ENCODE peak calls at places on chromosomes 7 and 10, in eight cellular contexts. P, G, I, M, K, L, Z and Q are unnamed samples.

GRCh38 chr10:986137-986825 is 2.0 kb upstream of the GTPBP4 start:
- DNase-seq in P (no peak), G (no peak), I (no peak), M (peak; percentile 4), K (no peak), L (peak; percentile 83), Z (no peak), Q (no peak)

GRCh38 chr7:70694909-70695803 is 436.8 kb upstream of the GALNT17 start:
- DNase-seq in P (no peak), G (no peak), I (peak; percentile 57), M (peak; percentile 40), K (no peak), L (no peak), Z (no peak), Q (peak; percentile 32)

GRCh38 chr7:332646-333398 is 42.9 kb downstream of the FOXL3 start:
- DNase-seq in P (no peak), G (peak; percentile 78), I (peak; percentile 57), M (peak; percentile 69), K (no peak), L (no peak), Z (peak; percentile 20), Q (peak; percentile 82)

GRCh38 chr7:44638611-44639557 is 32.5 kb downstream of the OGDH start:
- DNase-seq in P (no peak), G (peak; percentile 76), I (peak; percentile 77), M (peak; percentile 22), K (peak; percentile 77), L (no peak), Z (peak; percentile 74), Q (peak; percentile 64)

GRCh38 chr7:5287802-5288201 is 5.1 kb downstream of the SLC29A4 start:
- DNase-seq in P (no peak), G (no peak), I (no peak), M (no peak), K (no peak), L (no peak), Z (no peak), Q (no peak)

GRCh38 chr10:12957081-12957480 is 44.4 kb downstream of the CCDC3 start:
- DNase-seq in P (no peak), G (no peak), I (no peak), M (no peak), K (no peak), L (no peak), Z (no peak), Q (no peak)

GRCh38 chr7:98303176-98303865 is 21.8 kb downstream of the BRI3 start:
- DNase-seq in P (no peak), G (no peak), I (no peak), M (no peak), K (no peak), L (no peak), Z (no peak), Q (no peak)

GRCh38 chr10:43960981-43961380 is 312.3 kb upstream of the ZNF32 start:
- DNase-seq in P (no peak), G (no peak), I (no peak), M (no peak), K (no peak), L (no peak), Z (no peak), Q (no peak)

GRCh38 chr10:18822156-18822555 is 162.9 kb downstream of the ARL5B start:
- DNase-seq in P (no peak), G (no peak), I (no peak), M (no peak), K (no peak), L (no peak), Z (no peak), Q (no peak)

GRCh38 chr7:53811555-53812079 is 730.6 kb upstream of the VSTM2A start:
- DNase-seq in P (no peak), G (no peak), I (no peak), M (peak; percentile 80), K (no peak), L (no peak), Z (no peak), Q (no peak)

GRCh38 chr7:143510854-143511592 is 33.4 kb downstream of the TAS2R41 start:
- DNase-seq in P (no peak), G (no peak), I (peak; percentile 2), M (no peak), K (no peak), L (no peak), Z (no peak), Q (no peak)

GRCh38 chr7:7967909-7968543 is 570 bp upstream of the GLCCI1 start:
- DNase-seq in P (no peak), G (no peak), I (no peak), M (no peak), K (no peak), L (no peak), Z (no peak), Q (no peak)

GRCh38 chr10:98041352-98042043 is 11.1 kb upstream of the CRTAC1 start:
- DNase-seq in P (no peak), G (no peak), I (no peak), M (peak; percentile 48), K (peak; percentile 42), L (peak; percentile 5), Z (no peak), Q (no peak)

GRCh38 chr10:67241435-67241834 is 315.6 kb downstream of the LRRTM3 start:
- DNase-seq in P (no peak), G (no peak), I (no peak), M (no peak), K (no peak), L (no peak), Z (no peak), Q (no peak)

GRCh38 chr7:96118449-96119001 is 203.4 kb downstream of the SLC25A13 start:
- DNase-seq in P (no peak), G (no peak), I (no peak), M (no peak), K (no peak), L (no peak), Z (no peak), Q (no peak)

GRCh38 chr10:26573674-26574073 is 123.8 kb upstream of the PDSS1 start:
- DNase-seq in P (no peak), G (no peak), I (no peak), M (no peak), K (no peak), L (no peak), Z (no peak), Q (no peak)

GRCh38 chr7:65509368-65510186 is 135.9 kb downstream of the ZNF92 start:
- DNase-seq in P (no peak), G (peak; percentile 32), I (peak; percentile 9), M (no peak), K (no peak), L (no peak), Z (no peak), Q (no peak)

GRCh38 chr7:152074673-152075072 is 49.2 kb downstream of the GALNT11 start:
- DNase-seq in P (no peak), G (no peak), I (no peak), M (no peak), K (no peak), L (no peak), Z (no peak), Q (no peak)

GRCh38 chr7:114481995-114482394 is 67.4 kb downstream of the FOXP2 start:
- DNase-seq in P (peak; percentile 52), G (no peak), I (no peak), M (peak; percentile 70), K (peak; percentile 30), L (no peak), Z (no peak), Q (no peak)

GRCh38 chr7:33823913-33824312 is 81.4 kb upstream of the BMPER start:
- DNase-seq in P (no peak), G (no peak), I (no peak), M (no peak), K (no peak), L (no peak), Z (no peak), Q (no peak)

GRCh38 chr10:29386347-29386999 is 97.6 kb downstream of the LYZL1 start:
- DNase-seq in P (no peak), G (peak; percentile 26), I (no peak), M (peak; percentile 19), K (peak; percentile 11), L (no peak), Z (no peak), Q (no peak)

GRCh38 chr10:90398551-90398950 is 459.3 kb downstream of the HTR7 start:
- DNase-seq in P (no peak), G (no peak), I (no peak), M (no peak), K (peak; percentile 34), L (no peak), Z (no peak), Q (no peak)

GRCh38 chr10:126904807-126905686 is at the start of gene DOCK1:
- DNase-seq in P (peak; percentile 29), G (no peak), I (no peak), M (peak; percentile 6), K (peak; percentile 65), L (no peak), Z (no peak), Q (no peak)

GRCh38 chr10:19966751-19967150 is 150.5 kb downstream of the PLXDC2 start:
- DNase-seq in P (peak; percentile 39), G (no peak), I (no peak), M (peak; percentile 11), K (no peak), L (no peak), Z (no peak), Q (no peak)

GRCh38 chr10:75696536-75696935 is 265.1 kb downstream of the LRMDA start:
- DNase-seq in P (no peak), G (no peak), I (no peak), M (no peak), K (no peak), L (no peak), Z (no peak), Q (no peak)

GRCh38 chr10:5869156-5869555 is 20.5 kb downstream of the ANKRD16 start:
- DNase-seq in P (no peak), G (no peak), I (no peak), M (no peak), K (no peak), L (no peak), Z (no peak), Q (no peak)

GRCh38 chr7:84194484-84195260 is at the start of gene SEMA3A:
- DNase-seq in P (peak; percentile 68), G (peak; percentile 3), I (no peak), M (peak; percentile 62), K (peak; percentile 83), L (peak; percentile 69), Z (no peak), Q (no peak)

GRCh38 chr7:76069238-76069638 is 21.3 kb downstream of the MDH2 start:
- DNase-seq in P (peak; percentile 83), G (no peak), I (no peak), M (no peak), K (peak; percentile 95), L (peak; percentile 56), Z (no peak), Q (no peak)

GRCh38 chr10:11345224-11346054 is 266.0 kb downstream of the USP6NL start:
- DNase-seq in P (no peak), G (no peak), I (no peak), M (peak; percentile 60), K (peak; percentile 4), L (no peak), Z (no peak), Q (no peak)

GRCh38 chr7:48781783-48782182 is 142.6 kb upstream of the CDC14C start:
- DNase-seq in P (no peak), G (no peak), I (no peak), M (peak; percentile 21), K (no peak), L (no peak), Z (no peak), Q (no peak)

GRCh38 chr10:50594012-50594411 is 29.7 kb downstream of the SGMS1 start:
- DNase-seq in P (peak; percentile 79), G (no peak), I (no peak), M (peak; percentile 14), K (peak; percentile 80), L (no peak), Z (no peak), Q (no peak)

GRCh38 chr7:13057462-13058200 is 370.2 kb downstream of the ARL4A start:
- DNase-seq in P (no peak), G (no peak), I (peak; percentile 1), M (no peak), K (no peak), L (no peak), Z (peak; percentile 2), Q (no peak)

GRCh38 chr10:44811072-44811471 is 100.1 kb upstream of the TMEM72 start:
- DNase-seq in P (no peak), G (no peak), I (no peak), M (no peak), K (no peak), L (no peak), Z (no peak), Q (no peak)

GRCh38 chr10:30774281-30774680 is 144.7 kb upstream of the LYZL2 start:
- DNase-seq in P (no peak), G (no peak), I (no peak), M (no peak), K (no peak), L (no peak), Z (no peak), Q (no peak)